ENCODE peak calls at places on chromosomes 11 and 22, in five cellular contexts. C, N, K, Z and U are unnamed samples.

GRCh38 chr11:83691387-83692088 is 405.4 kb upstream of the CCDC90B start:
- DNase-seq in C (no peak), N (peak; percentile 47), K (no peak), Z (peak; percentile 23), U (no peak)

GRCh38 chr11:16785520-16786128 is 47.2 kb downstream of the C11orf58 start:
- DNase-seq in C (no peak), N (peak; percentile 79), K (peak; percentile 87), Z (peak; percentile 83), U (no peak)

GRCh38 chr11:71305451-71306125 is 53.2 kb upstream of the SHANK2 start:
- DNase-seq in C (no peak), N (no peak), K (no peak), Z (no peak), U (no peak)

GRCh38 chr11:126113515-126113957 is 50.9 kb upstream of the CDON start:
- DNase-seq in C (no peak), N (peak; percentile 90), K (no peak), Z (peak; percentile 94), U (peak; percentile 90)

GRCh38 chr11:75796091-75796435 is 18.9 kb upstream of the UVRAG start:
- DNase-seq in C (no peak), N (no peak), K (no peak), Z (no peak), U (no peak)

GRCh38 chr22:36384766-36385400 is 2.9 kb downstream of the MYH9 start:
- DNase-seq in C (no peak), N (no peak), K (peak; percentile 75), Z (no peak), U (no peak)

GRCh38 chr11:29190313-29190712 is 826.5 kb downstream of the KCNA4 start:
- DNase-seq in C (no peak), N (no peak), K (no peak), Z (no peak), U (no peak)

GRCh38 chr22:44975444-44976262 is 34.2 kb downstream of the PHF21B start:
- DNase-seq in C (peak; percentile 2), N (peak; percentile 82), K (peak; percentile 97), Z (peak; percentile 84), U (peak; percentile 1)

GRCh38 chr22:42685941-42686666 is 34.6 kb downstream of the A4GALT start:
- DNase-seq in C (no peak), N (peak; percentile 85), K (peak; percentile 18), Z (no peak), U (no peak)

GRCh38 chr11:119723243-119723951 is 5.6 kb downstream of the NECTIN1 start:
- DNase-seq in C (no peak), N (no peak), K (no peak), Z (no peak), U (no peak)

GRCh38 chr11:46914363-46914762 is 4.0 kb downstream of the LRP4 start:
- DNase-seq in C (no peak), N (peak; percentile 58), K (no peak), Z (no peak), U (peak; percentile 88)

GRCh38 chr22:49494555-49494954 is 333.1 kb downstream of the BRD1 start:
- DNase-seq in C (no peak), N (no peak), K (no peak), Z (no peak), U (no peak)

GRCh38 chr11:128956401-128957203 is 13.9 kb upstream of the TP53AIP1 start:
- DNase-seq in C (no peak), N (peak; percentile 58), K (peak; percentile 91), Z (peak; percentile 81), U (peak; percentile 33)

GRCh38 chr11:1049431-1049891 is 12.9 kb upstream of the MUC6 start:
- DNase-seq in C (no peak), N (no peak), K (no peak), Z (no peak), U (no peak)

GRCh38 chr11:108501396-108501795 is 3.2 kb upstream of the POGLUT3 start:
- DNase-seq in C (no peak), N (no peak), K (no peak), Z (no peak), U (no peak)

GRCh38 chr11:25048632-25049031 is 551.8 kb downstream of the LUZP2 start:
- DNase-seq in C (no peak), N (no peak), K (no peak), Z (no peak), U (no peak)

GRCh38 chr11:43071338-43071737 is 240.5 kb upstream of the API5 start:
- DNase-seq in C (no peak), N (no peak), K (peak; percentile 21), Z (no peak), U (no peak)

GRCh38 chr11:34339149-34340064 is 18.4 kb downstream of the ABTB2 start:
- DNase-seq in C (no peak), N (no peak), K (no peak), Z (peak; percentile 31), U (no peak)

GRCh38 chr22:42074846-42075245 is 798 bp downstream of the PHETA2 start:
- DNase-seq in C (no peak), N (no peak), K (no peak), Z (no peak), U (no peak)

GRCh38 chr11:26510756-26511155 is 61.3 kb downstream of the MUC15 start:
- DNase-seq in C (no peak), N (no peak), K (no peak), Z (no peak), U (no peak)

GRCh38 chr11:12106501-12106900 is 3.9 kb upstream of the MICAL2 start:
- DNase-seq in C (no peak), N (no peak), K (no peak), Z (no peak), U (no peak)

GRCh38 chr22:33792837-33793236 is 127.4 kb downstream of the LARGE1 start:
- DNase-seq in C (no peak), N (no peak), K (no peak), Z (no peak), U (no peak)

GRCh38 chr22:44723801-44724200 is 21.8 kb downstream of the PRR5 start:
- DNase-seq in C (no peak), N (no peak), K (no peak), Z (peak; percentile 51), U (no peak)

GRCh38 chr11:103949781-103950180 is 86.7 kb upstream of the DDI1 start:
- DNase-seq in C (no peak), N (no peak), K (no peak), Z (no peak), U (no peak)

GRCh38 chr11:56842829-56843794 is 94.6 kb upstream of the OR9G4 start:
- DNase-seq in C (no peak), N (no peak), K (no peak), Z (no peak), U (no peak)

GRCh38 chr22:50697667-50698506 is 25.3 kb downstream of the SHANK3 start:
- DNase-seq in C (no peak), N (no peak), K (no peak), Z (no peak), U (no peak)

GRCh38 chr22:27573280-27573711 is 228.3 kb downstream of the MN1 start:
- DNase-seq in C (no peak), N (no peak), K (peak; percentile 57), Z (no peak), U (no peak)

GRCh38 chr11:129394709-129395108 is 19.1 kb downstream of the BARX2 start:
- DNase-seq in C (no peak), N (no peak), K (no peak), Z (no peak), U (no peak)

GRCh38 chr11:12764187-12764914 is 90.1 kb downstream of the TEAD1 start:
- DNase-seq in C (no peak), N (no peak), K (no peak), Z (no peak), U (no peak)

GRCh38 chr11:12811861-12812260 is 137.6 kb downstream of the TEAD1 start:
- DNase-seq in C (no peak), N (no peak), K (no peak), Z (no peak), U (no peak)

GRCh38 chr11:134575504-134576230 is 163.6 kb upstream of the B3GAT1 start:
- DNase-seq in C (no peak), N (no peak), K (no peak), Z (no peak), U (no peak)

GRCh38 chr11:20208622-20209090 is 48.4 kb upstream of the DBX1 start:
- DNase-seq in C (no peak), N (no peak), K (peak; percentile 63), Z (no peak), U (no peak)

GRCh38 chr11:112797653-112798293 is 163.4 kb upstream of the NCAM1 start:
- DNase-seq in C (no peak), N (no peak), K (peak; percentile 70), Z (peak; percentile 62), U (no peak)

GRCh38 chr11:111000400-111001090 is 245.0 kb upstream of the POU2AF2 start:
- DNase-seq in C (no peak), N (no peak), K (no peak), Z (peak; percentile 40), U (no peak)

GRCh38 chr11:127651888-127652221 is 651.3 kb upstream of the KIRREL3 start:
- DNase-seq in C (no peak), N (no peak), K (no peak), Z (no peak), U (no peak)

DNA sequence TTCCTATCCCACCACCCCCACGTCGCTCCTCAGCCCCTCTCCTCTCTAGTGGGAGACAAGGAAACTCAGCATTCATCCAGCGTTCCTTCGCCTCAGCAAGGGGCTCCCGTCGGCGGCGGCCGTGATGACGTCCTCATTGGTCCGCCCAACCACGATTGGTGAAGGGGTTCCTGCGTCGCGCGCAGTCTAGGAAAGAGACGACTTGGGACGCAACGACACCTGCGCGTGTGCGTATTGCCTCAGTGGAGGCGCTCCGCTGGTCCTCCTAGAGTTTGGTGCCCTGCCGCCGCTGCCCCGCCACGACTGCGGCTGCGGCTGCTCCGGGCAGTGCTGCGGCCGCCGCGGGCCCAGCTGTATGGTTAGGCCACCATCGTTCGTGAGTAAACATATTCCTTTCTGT is 56.6 kb downstream of the CCDC81 start:
- DNase-seq in C (no peak), N (no peak), K (no peak), Z (no peak), U (no peak)
- H3K4me3 ChIP-seq in C (no peak overlapping the region), N (no peak overlapping the region), K (no peak overlapping the region), Z (no peak overlapping the region), U (no peak overlapping the region)

GRCh38 chr22:38923463-38924196 is 33.8 kb upstream of the APOBEC3A start:
- DNase-seq in C (no peak), N (peak; percentile 83), K (peak; percentile 62), Z (peak; percentile 69), U (peak; percentile 60)
- TF ChIP-seq CTCF in C (peak; percentile 39), N (no peak), K (no peak), Z (peak; percentile 31), U (peak; percentile 30)

DNA sequence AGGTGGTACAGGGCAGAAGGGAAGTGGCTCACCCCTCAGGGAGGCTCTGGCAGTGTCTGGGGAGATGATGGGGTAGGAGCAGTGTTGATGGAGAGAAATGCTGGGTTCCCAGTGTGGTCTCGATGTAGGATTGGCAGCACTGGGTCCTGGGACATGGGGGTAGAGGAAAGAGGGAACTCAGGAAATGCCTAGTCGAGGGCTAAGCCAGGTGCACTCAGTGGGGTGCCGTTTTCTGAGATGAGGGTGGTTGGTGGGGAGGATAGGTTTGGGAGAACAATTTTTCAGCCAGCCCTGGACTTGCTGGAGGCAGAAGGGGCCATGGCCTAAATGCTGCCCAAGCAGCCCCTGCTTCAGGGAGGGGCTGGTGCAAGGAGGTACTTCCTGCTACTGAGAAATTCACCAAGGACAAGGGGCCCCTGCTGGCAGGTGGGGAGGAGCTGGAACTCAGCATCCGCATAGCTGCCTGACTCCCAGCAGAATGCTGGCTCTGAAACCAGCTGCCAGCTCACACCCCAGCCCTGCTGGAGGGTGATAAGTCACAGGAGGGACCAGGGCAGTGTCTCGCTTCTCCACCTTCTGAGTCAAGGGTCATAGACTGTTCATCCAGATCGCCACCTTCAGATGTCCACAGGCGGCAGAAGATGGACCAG is 6.0 kb downstream of the CCDC157 start:
- DNase-seq in C (no peak), N (no peak), K (peak; percentile 81), Z (no peak), U (no peak)
- H3K4me3 ChIP-seq in C (no peak overlapping the region), N (no peak overlapping the region), K (peak overlapping the region; percentile 30), Z (no peak overlapping the region), U (no peak overlapping the region)

GRCh38 chr22:39319284-39320170 is at the start of gene RPL3:
- DNase-seq in C (peak; percentile 87), N (peak; percentile 98), K (peak; percentile 96), Z (peak; percentile 99), U (peak; percentile 82)
- TF ChIP-seq CTCF in C (peak; percentile 21), N (peak; percentile 20), K (no peak), Z (peak; percentile 7), U (no peak)